ENCODE peak calls at places on chromosomes 2 and 18, in nine cellular contexts. W is tibial nerve, X is sigmoid colon, J is ovary, P is K562, F is A549, C is GM12878, G is transverse colon, U is esophagus muscularis mucosa. Y is an unnamed sample.

GRCh38 chr18:54802178-54802577 is 26.1 kb upstream of the RAB27B start:
- DNase-seq in C (no peak), P (no peak), F (peak; percentile 10), X (no peak), J (no peak), G (no peak), W (no peak), U (no peak), Y (no peak)

GRCh38 chr18:33699372-33699771 is 121.4 kb downstream of the ASXL3 start:
- DNase-seq in C (peak; percentile 8), X (no peak), P (no peak), G (no peak), W (no peak), U (no peak), J (no peak), F (no peak), Y (no peak)

GRCh38 chr2:181675241-181675640 is 5.1 kb downstream of the NEUROD1 start:
- DNase-seq in W (no peak), C (no peak), F (no peak), J (no peak), U (no peak), G (no peak), P (no peak), X (no peak), Y (no peak)

GRCh38 chr2:21102356-21102755 is 21.4 kb upstream of the TDRD15 start:
- DNase-seq in G (no peak), W (no peak), J (no peak), F (no peak), C (no peak), U (no peak), P (no peak), X (no peak), Y (no peak)

GRCh38 chr2:238098854-238099708 is 1.1 kb upstream of the ESPNL start:
- DNase-seq in X (no peak), U (peak; percentile 89), W (no peak), C (no peak), F (no peak), P (peak; percentile 33), G (no peak), J (no peak), Y (peak; percentile 23)

GRCh38 chr2:241818943-241819270 is 9.9 kb downstream of the NEU4 start:
- DNase-seq in U (no peak), X (peak; percentile 30), C (no peak), F (no peak), P (no peak), G (peak; percentile 72), J (no peak), W (no peak), Y (peak; percentile 19)

GRCh38 chr18:26405190-26405781 is 143.1 kb downstream of the KCTD1 start:
- DNase-seq in F (peak; percentile 68), W (no peak), P (no peak), X (no peak), J (no peak), U (peak; percentile 75), G (peak; percentile 15), C (no peak), Y (peak; percentile 48)

GRCh38 chr2:18299423-18300212 is 260.8 kb downstream of the RDH14 start:
- DNase-seq in C (no peak), J (no peak), P (no peak), X (no peak), F (peak; percentile 92), U (no peak), G (no peak), W (no peak), Y (no peak)

GRCh38 chr18:35474884-35475283 is 22.9 kb downstream of the INO80C start:
- DNase-seq in X (no peak), J (no peak), P (no peak), F (no peak), W (no peak), U (no peak), C (no peak), G (no peak), Y (no peak)

GRCh38 chr2:28219736-28220364 is 172.8 kb upstream of the FOSL2 start:
- DNase-seq in C (no peak), U (no peak), J (no peak), F (no peak), P (no peak), X (no peak), W (no peak), G (no peak), Y (no peak)

GRCh38 chr2:224819075-224819474 is 102.9 kb upstream of the CCDC195 start:
- DNase-seq in W (no peak), C (no peak), X (no peak), J (no peak), U (no peak), P (no peak), G (no peak), F (no peak), Y (no peak)

GRCh38 chr18:78693429-78693828 is 286.2 kb upstream of the SALL3 start:
- DNase-seq in X (no peak), G (no peak), J (no peak), W (no peak), U (no peak), P (no peak), C (no peak), F (no peak), Y (peak; percentile 14)

GRCh38 chr2:33020883-33021282 is 74.1 kb downstream of the LTBP1 start:
- DNase-seq in X (no peak), P (no peak), J (no peak), G (no peak), W (no peak), F (no peak), U (peak; percentile 79), C (no peak), Y (no peak)

GRCh38 chr2:186526281-186526680 is 40.2 kb downstream of the ZC3H15 start:
- DNase-seq in F (no peak), J (no peak), X (no peak), U (no peak), P (no peak), W (no peak), C (no peak), G (no peak), Y (no peak)

GRCh38 chr2:238518127-238518827 is 91.5 kb downstream of the ASB1 start:
- DNase-seq in P (no peak), W (no peak), J (no peak), G (no peak), X (no peak), C (no peak), F (no peak), U (no peak), Y (no peak)

GRCh38 chr18:54119524-54120019 is 104.9 kb downstream of the MBD2 start:
- DNase-seq in U (no peak), X (no peak), F (peak; percentile 57), P (peak; percentile 18), C (peak; percentile 59), W (no peak), J (no peak), G (no peak), Y (no peak)

GRCh38 chr2:216792222-216793001 is 67.5 kb downstream of the TNP1 start:
- DNase-seq in J (no peak), F (no peak), U (no peak), X (peak; percentile 79), P (no peak), C (no peak), W (no peak), G (no peak), Y (no peak)

GRCh38 chr2:236859896-236860295 is 225.8 kb upstream of the COPS8 start:
- DNase-seq in U (peak; percentile 85), J (no peak), F (no peak), P (no peak), G (no peak), X (peak; percentile 17), W (no peak), C (no peak), Y (no peak)
- TF ChIP-seq EP300 in U (no peak), J (no peak), F (no peak), P (no peak), G (no peak), X (no peak), W (no peak), C (no peak), Y (no peak)

GRCh38 chr2:85547089-85547858 is 8.3 kb downstream of the MAT2A start:
- DNase-seq in C (no peak), X (no peak), F (no peak), U (no peak), J (no peak), P (no peak), W (no peak), G (no peak), Y (no peak)
- TF ChIP-seq POLR2A in C (no peak), X (no peak), F (no peak), U (no peak), J (no peak), P (no peak), W (no peak), G (no peak), Y (no peak)

DNA sequence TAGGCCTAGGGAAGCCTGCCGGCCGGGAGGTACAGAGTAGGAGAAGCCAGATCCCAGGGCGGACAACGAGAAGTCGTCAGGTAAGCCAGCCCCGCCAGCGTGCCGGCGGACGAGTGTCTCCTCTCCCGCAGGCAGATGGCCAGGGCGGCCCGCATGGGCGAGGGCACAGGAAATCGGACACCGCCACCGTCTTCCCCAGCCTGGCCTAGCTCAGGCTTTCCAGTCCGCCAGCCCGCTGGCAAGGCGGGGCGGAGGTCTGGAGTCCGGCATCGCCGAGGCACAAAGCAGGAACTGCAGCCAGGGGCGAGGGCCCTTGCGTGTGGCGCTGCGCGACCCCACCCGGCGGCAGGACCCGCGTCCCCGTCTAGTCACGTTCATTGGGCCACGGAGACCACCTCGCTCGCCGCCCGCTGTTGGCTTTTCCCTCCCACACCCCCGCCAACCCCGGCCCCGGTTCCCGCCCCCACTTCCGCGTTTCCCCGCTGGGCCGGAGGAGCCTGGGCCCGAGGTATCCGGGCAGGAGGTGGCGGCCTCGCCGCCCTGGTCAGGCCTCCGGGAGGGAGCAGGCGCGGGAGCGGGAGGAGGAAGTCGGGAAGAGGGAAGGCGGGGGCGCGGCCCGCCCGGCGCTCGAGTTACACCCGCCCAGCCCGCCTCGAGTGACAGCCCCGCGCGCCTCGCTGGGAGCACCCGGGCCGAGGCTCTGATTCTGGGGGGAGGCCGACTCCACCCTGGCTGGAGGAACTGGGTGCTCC is at the start of gene GPD2:
- DNase-seq in X (peak; percentile 95), C (no peak), F (peak; percentile 88), J (peak; percentile 92), P (peak; percentile 80), G (peak; percentile 92), W (peak; percentile 88), U (peak; percentile 97), Y (peak; percentile 92)
- TF ChIP-seq EP300 in X (no peak), C (peak; percentile 4), F (no peak), J (no peak), P (no peak), G (no peak), W (peak; percentile 96), U (no peak), Y (no peak)

GRCh38 chr2:96325884-96326255 is 753 bp downstream of the ITPRIPL1 start:
- DNase-seq in F (no peak), J (no peak), C (no peak), U (no peak), W (no peak), G (peak; percentile 43), X (peak; percentile 58), P (no peak), Y (no peak)
- TF ChIP-seq POLR2A in F (no peak), J (no peak), C (peak; percentile 73), U (no peak), W (no peak), G (peak; percentile 42), X (no peak), P (no peak), Y (no peak)

DNA sequence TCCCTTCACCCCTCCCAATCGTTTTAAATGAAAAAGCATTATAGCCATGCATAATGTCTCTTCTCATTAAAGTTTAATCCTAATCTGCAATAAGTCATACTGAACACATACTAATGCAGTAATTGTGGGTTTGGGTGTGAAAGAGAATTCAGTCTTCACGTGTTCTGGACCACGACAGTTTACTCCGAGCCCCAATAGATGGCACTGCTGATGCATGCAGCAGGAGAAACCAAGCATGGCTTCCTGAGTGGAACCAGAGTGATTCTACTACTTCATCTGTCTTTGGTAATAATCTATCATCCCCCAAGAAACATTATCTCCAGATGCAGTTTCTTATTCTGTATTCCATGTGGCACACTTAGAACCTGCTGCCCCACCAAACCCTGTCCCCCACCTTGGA is 47.0 kb upstream of the LAMA1 start:
- DNase-seq in G (no peak), C (no peak), W (no peak), X (no peak), F (peak; percentile 26), P (no peak), U (no peak), J (no peak), Y (no peak)
- TF ChIP-seq EP300 in G (no peak), C (no peak), W (no peak), X (no peak), F (no peak), P (no peak), U (no peak), J (no peak), Y (no peak)